ENCODE peak calls at places on chromosomes 3 and 15, in five cellular contexts. F is heart left ventricle, Y is body of pancreas, K is right lobe of liver, O is HCT116. V is an unnamed sample.

GRCh38 chr3:139288266-139288821 is 55.5 kb upstream of the MRPS22 start:
- ATAC-seq in F (peak), Y (peak), K (no peak), O (peak), V (peak)

GRCh38 chr3:122004123-122004522 is 17.9 kb downstream of the ILDR1 start:
- ATAC-seq in F (no peak), Y (no peak), K (no peak), O (no peak), V (no peak)

GRCh38 chr3:168096210-168096795 is 579 bp upstream of the GOLIM4 start:
- ATAC-seq in F (peak), Y (peak), K (peak), O (peak), V (peak)

GRCh38 chr3:56837196-56837955 is 35.6 kb upstream of the ARHGEF3 start:
- ATAC-seq in F (no peak), Y (no peak), K (no peak), O (no peak), V (no peak)

GRCh38 chr3:4060064-4060463 is 243.1 kb upstream of the SETMAR start:
- ATAC-seq in F (no peak), Y (peak), K (no peak), O (no peak), V (no peak)

GRCh38 chr15:92247649-92248242 is 145.9 kb upstream of the ST8SIA2 start:
- ATAC-seq in F (no peak), Y (no peak), K (no peak), O (no peak), V (no peak)

GRCh38 chr3:152968388-152969024 is 133.6 kb downstream of the P2RY1 start:
- ATAC-seq in F (no peak), Y (no peak), K (no peak), O (no peak), V (no peak)

GRCh38 chr3:194549853-194550252 is 63.1 kb upstream of the ATP13A3 start:
- ATAC-seq in F (no peak), Y (no peak), K (no peak), O (no peak), V (no peak)

GRCh38 chr3:46129588-46130272 is 78.4 kb downstream of the CCR1 start:
- ATAC-seq in F (no peak), Y (no peak), K (no peak), O (no peak), V (no peak)

GRCh38 chr3:60430208-60430607 is 821.0 kb downstream of the FHIT start:
- ATAC-seq in F (no peak), Y (no peak), K (no peak), O (no peak), V (no peak)

GRCh38 chr3:39127296-39127906 is 19.9 kb downstream of the TTC21A start:
- ATAC-seq in F (no peak), Y (no peak), K (no peak), O (no peak), V (no peak)

GRCh38 chr15:56211960-56212550 is 31.6 kb downstream of the RFX7 start:
- ATAC-seq in F (no peak), Y (no peak), K (no peak), O (no peak), V (no peak)

GRCh38 chr3:188947983-188948657 is 223.7 kb upstream of the TPRG1 start:
- ATAC-seq in F (peak), Y (peak), K (peak), O (peak), V (peak)

GRCh38 chr3:128867200-128868125 is 12.0 kb upstream of the ACAD9 start:
- ATAC-seq in F (no peak), Y (no peak), K (no peak), O (no peak), V (no peak)

GRCh38 chr15:98843844-98844243 is 163.7 kb downstream of the PGPEP1L start:
- ATAC-seq in F (no peak), Y (no peak), K (peak), O (no peak), V (no peak)

GRCh38 chr3:112974178-112974517 is 755 bp downstream of the CD200R1 start:
- ATAC-seq in F (no peak), Y (no peak), K (no peak), O (no peak), V (no peak)

GRCh38 chr3:69219101-69219708 is 96.8 kb upstream of the LMOD3 start:
- ATAC-seq in F (no peak), Y (no peak), K (no peak), O (no peak), V (no peak)

GRCh38 chr3:111947179-111947727 is 31.6 kb upstream of the ABHD10 start:
- ATAC-seq in F (no peak), Y (no peak), K (no peak), O (peak), V (no peak)

GRCh38 chr3:40468018-40468417 is 8.9 kb upstream of the ZNF619 start:
- ATAC-seq in F (no peak), Y (no peak), K (peak), O (no peak), V (no peak)

DNA sequence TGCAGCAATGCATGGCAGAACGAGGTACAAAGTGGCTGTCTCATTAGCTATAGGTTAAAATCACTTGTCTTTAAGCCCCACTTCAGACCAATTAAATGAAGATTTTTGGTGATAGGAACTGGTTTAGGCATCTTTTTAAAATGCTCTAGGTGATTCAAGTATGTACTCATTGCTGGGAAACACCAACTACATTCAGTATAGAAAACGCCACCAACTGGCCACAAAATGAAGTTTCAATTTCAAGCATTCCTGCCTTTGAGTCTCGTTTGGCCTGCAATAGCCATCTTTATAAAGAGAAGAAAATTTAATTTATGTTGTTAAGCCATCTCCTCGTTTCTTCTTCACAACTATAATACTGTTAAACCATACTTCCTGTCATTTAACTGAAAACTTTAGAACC is 587.9 kb downstream of the GBE1 start:
- ATAC-seq in F (no peak), Y (no peak), K (peak), O (no peak), V (no peak)
- TF ChIP-seq CTCF in F (no peak), Y (no peak), K (peak), O (no peak), V (no peak)

GRCh38 chr3:184262166-184262926 is 993 bp upstream of the CAMK2N2 start:
- ATAC-seq in F (no peak), Y (peak), K (peak), O (no peak), V (no peak)

GRCh38 chr3:184260571-184261269 is 633 bp downstream of the CAMK2N2 start:
- ATAC-seq in F (no peak), Y (no peak), K (no peak), O (no peak), V (no peak)

GRCh38 chr3:184262927-184263179 is 1.5 kb upstream of the CAMK2N2 start:
- ATAC-seq in F (no peak), Y (no peak), K (no peak), O (no peak), V (no peak)

GRCh38 chr3:184259878-184260570 is 1.3 kb downstream of the CAMK2N2 start:
- ATAC-seq in F (peak), Y (peak), K (peak), O (no peak), V (peak)

DNA sequence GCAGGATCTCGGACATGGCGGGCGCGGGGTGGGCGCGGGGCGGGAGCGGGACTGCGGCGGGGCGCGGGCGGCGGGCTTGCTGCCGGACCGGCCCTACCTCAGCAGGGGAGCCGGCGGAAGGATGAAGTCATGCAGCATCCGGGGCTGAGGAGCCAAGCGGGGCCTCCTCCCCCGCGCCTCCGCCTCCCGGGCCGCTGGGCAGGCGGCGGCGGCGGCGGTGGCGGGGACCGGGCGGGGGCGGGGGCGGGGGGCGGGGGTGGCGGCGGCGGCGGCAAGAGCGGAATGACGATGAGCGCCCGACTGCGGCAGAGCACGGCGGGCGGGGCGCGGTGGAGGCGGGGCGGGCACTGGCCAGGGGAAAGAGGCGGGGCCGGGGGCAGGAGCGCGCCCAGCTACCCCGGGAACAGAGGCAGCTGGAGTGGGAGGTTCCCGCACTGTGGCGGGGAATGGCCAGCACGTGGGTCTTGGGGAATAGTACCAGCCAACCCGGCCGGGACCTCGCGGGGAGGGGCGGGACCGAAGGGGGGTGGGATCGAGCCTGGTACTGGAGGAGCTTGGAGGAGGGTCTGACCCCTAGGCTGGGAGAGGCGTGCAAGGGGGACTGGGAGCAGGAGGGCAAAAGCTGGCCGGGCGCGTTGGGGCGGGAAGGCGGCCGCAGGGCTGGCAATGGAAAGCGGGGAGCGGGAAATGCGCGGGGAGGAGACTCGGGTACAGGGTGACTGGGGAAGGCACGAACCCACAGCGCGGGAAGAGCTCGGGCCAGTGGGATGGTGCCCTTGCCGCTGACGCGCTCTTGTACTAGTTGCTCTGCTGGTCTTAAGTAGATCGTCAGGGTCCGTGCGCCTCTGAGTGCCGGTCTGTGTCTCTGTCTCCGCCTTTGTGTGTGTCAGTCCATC is at the start of gene CAMK2N2:
- ATAC-seq in F (peak), Y (peak), K (peak), O (peak), V (peak)
- TF ChIP-seq POLR2A in F (no peak), Y (peak), K (peak), O (no peak), V (no peak)

DNA sequence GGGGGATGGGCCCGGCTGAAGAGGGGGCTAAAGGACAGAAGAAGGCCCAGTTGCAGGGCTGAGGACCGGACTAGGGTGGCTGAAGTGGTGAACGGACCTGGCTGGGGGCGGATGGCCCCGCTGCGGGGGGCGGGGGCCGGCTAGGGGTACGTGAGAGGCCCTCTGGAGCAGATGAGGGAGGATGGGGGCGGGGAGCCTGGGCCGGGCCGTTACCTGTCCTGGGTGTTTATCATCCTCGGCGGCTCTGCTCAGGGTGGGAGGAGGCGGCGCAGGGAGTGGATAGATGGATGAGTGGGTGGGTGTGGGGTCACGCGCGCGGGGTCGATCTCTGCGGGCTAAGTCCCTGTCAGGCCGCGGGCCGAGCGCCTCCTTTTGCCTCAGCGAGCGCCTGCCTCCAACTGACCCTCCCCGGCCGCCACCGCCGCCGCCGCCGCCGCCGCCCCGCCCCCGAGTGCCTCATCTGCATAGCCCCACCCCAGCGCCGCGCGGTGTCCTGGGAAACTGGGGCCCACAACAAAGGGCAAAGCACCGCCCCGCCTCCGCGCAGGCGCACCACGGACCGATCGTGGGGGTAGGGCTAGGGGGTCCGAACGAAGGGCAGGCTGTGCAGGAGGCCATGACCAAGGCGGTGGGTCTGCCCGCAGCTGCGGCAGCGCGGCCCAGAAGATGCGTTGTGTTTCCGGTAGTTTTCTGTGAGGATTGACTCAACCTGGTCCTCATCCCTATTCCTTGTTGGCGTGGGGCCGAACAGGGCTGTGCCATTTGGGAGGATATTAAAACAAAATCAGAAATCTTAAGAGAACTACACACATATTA is 72.4 kb downstream of the RBPMS2 start:
- ATAC-seq in F (peak), Y (peak), K (peak), O (peak), V (peak)
- TF ChIP-seq CTCF in F (no peak), Y (no peak), K (no peak), O (no peak), V (no peak)

GRCh38 chr15:99999282-100000070 is 266.2 kb upstream of the LYSMD4 start:
- ATAC-seq in F (no peak), Y (no peak), K (no peak), O (no peak), V (no peak)

GRCh38 chr15:100002787-100003536 is 269.7 kb upstream of the LYSMD4 start:
- ATAC-seq in F (no peak), Y (no peak), K (no peak), O (no peak), V (no peak)

GRCh38 chr15:100002091-100002620 is 268.9 kb upstream of the LYSMD4 start:
- ATAC-seq in F (no peak), Y (no peak), K (no peak), O (no peak), V (no peak)

GRCh38 chr15:99998661-99999101 is 265.4 kb upstream of the LYSMD4 start:
- ATAC-seq in F (no peak), Y (no peak), K (no peak), O (no peak), V (no peak)

GRCh38 chr15:100001405-100001804 is 268.2 kb upstream of the LYSMD4 start:
- ATAC-seq in F (no peak), Y (no peak), K (no peak), O (no peak), V (no peak)
- TF ChIP-seq POLR2A in F (no peak), Y (no peak), K (no peak), O (no peak), V (no peak)

V was measured in gastroesophageal sphincter.